ENCODE peak calls at places on chromosome 7, in ten cellular contexts. One of them, this sample, is unnamed.

GRCh38 chr7:95684037-95684436 is 87.7 kb upstream of the PDK4 start:
- DNase-seq in Calu3: no peak
- DNase-seq in mesothelial cell of epicardium: no peak
- DNase-seq in lower leg skin: no peak
- DNase-seq in neural progenitor cell: peak
- DNase-seq in OCI-LY7: no peak
- DNase-seq in lung: no peak
- DNase-seq in progenitor cell of endocrine pancreas: no peak
- DNase-seq in GM23338: peak
- DNase-seq in fibroblast of the aortic adventitia: peak
- DNase-seq in this sample: no peak

GRCh38 chr7:134885967-134886352 is 100.3 kb upstream of the AGBL3 start:
- DNase-seq in lung: no peak
- DNase-seq in Calu3: no peak
- DNase-seq in GM23338: no peak
- DNase-seq in progenitor cell of endocrine pancreas: no peak
- DNase-seq in OCI-LY7: no peak
- DNase-seq in lower leg skin: no peak
- DNase-seq in mesothelial cell of epicardium: no peak
- DNase-seq in neural progenitor cell: no peak
- DNase-seq in fibroblast of the aortic adventitia: peak
- DNase-seq in this sample: peak

GRCh38 chr7:78863248-78863647 is 590.2 kb downstream of the MAGI2 start:
- DNase-seq in lung: no peak
- DNase-seq in GM23338: peak
- DNase-seq in fibroblast of the aortic adventitia: no peak
- DNase-seq in mesothelial cell of epicardium: no peak
- DNase-seq in OCI-LY7: no peak
- DNase-seq in lower leg skin: no peak
- DNase-seq in Calu3: no peak
- DNase-seq in neural progenitor cell: peak
- DNase-seq in progenitor cell of endocrine pancreas: no peak
- DNase-seq in this sample: no peak

GRCh38 chr7:51009716-51010496 is 227.2 kb upstream of the GRB10 start:
- DNase-seq in mesothelial cell of epicardium: no peak
- DNase-seq in OCI-LY7: no peak
- DNase-seq in Calu3: no peak
- DNase-seq in progenitor cell of endocrine pancreas: no peak
- DNase-seq in lower leg skin: peak
- DNase-seq in fibroblast of the aortic adventitia: peak
- DNase-seq in lung: peak
- DNase-seq in neural progenitor cell: no peak
- DNase-seq in GM23338: no peak
- DNase-seq in this sample: no peak

GRCh38 chr7:23072043-23072442 is 33.5 kb upstream of the KLHL7 start:
- DNase-seq in Calu3: no peak
- DNase-seq in lower leg skin: no peak
- DNase-seq in fibroblast of the aortic adventitia: peak
- DNase-seq in OCI-LY7: peak
- DNase-seq in neural progenitor cell: no peak
- DNase-seq in progenitor cell of endocrine pancreas: no peak
- DNase-seq in mesothelial cell of epicardium: no peak
- DNase-seq in lung: no peak
- DNase-seq in GM23338: peak
- DNase-seq in this sample: no peak

GRCh38 chr7:70647801-70648491 is 484.0 kb upstream of the GALNT17 start:
- DNase-seq in lower leg skin: no peak
- DNase-seq in GM23338: no peak
- DNase-seq in progenitor cell of endocrine pancreas: no peak
- DNase-seq in neural progenitor cell: no peak
- DNase-seq in OCI-LY7: no peak
- DNase-seq in Calu3: no peak
- DNase-seq in mesothelial cell of epicardium: no peak
- DNase-seq in lung: no peak
- DNase-seq in fibroblast of the aortic adventitia: no peak
- DNase-seq in this sample: no peak

GRCh38 chr7:32167815-32168214 is 97.6 kb upstream of the PDE1C start:
- DNase-seq in mesothelial cell of epicardium: no peak
- DNase-seq in lung: no peak
- DNase-seq in progenitor cell of endocrine pancreas: no peak
- DNase-seq in neural progenitor cell: no peak
- DNase-seq in Calu3: no peak
- DNase-seq in lower leg skin: no peak
- DNase-seq in GM23338: no peak
- DNase-seq in fibroblast of the aortic adventitia: no peak
- DNase-seq in OCI-LY7: no peak
- DNase-seq in this sample: no peak

GRCh38 chr7:102012941-102013461 is 195.6 kb downstream of the CUX1 start:
- DNase-seq in GM23338: no peak
- DNase-seq in mesothelial cell of epicardium: no peak
- DNase-seq in Calu3: no peak
- DNase-seq in progenitor cell of endocrine pancreas: no peak
- DNase-seq in fibroblast of the aortic adventitia: peak
- DNase-seq in neural progenitor cell: no peak
- DNase-seq in lower leg skin: no peak
- DNase-seq in OCI-LY7: no peak
- DNase-seq in lung: no peak
- DNase-seq in this sample: no peak

GRCh38 chr7:99919814-99920618 is 686 bp upstream of the TRIM4 start:
- DNase-seq in fibroblast of the aortic adventitia: peak
- DNase-seq in mesothelial cell of epicardium: no peak
- DNase-seq in OCI-LY7: no peak
- DNase-seq in GM23338: no peak
- DNase-seq in Calu3: no peak
- DNase-seq in progenitor cell of endocrine pancreas: no peak
- DNase-seq in neural progenitor cell: no peak
- DNase-seq in lower leg skin: no peak
- DNase-seq in lung: no peak
- DNase-seq in this sample: no peak

GRCh38 chr7:99923200-99923599 is 3.9 kb upstream of the TRIM4 start:
- DNase-seq in fibroblast of the aortic adventitia: no peak
- DNase-seq in lower leg skin: no peak
- DNase-seq in lung: no peak
- DNase-seq in neural progenitor cell: no peak
- DNase-seq in Calu3: no peak
- DNase-seq in progenitor cell of endocrine pancreas: no peak
- DNase-seq in GM23338: no peak
- DNase-seq in mesothelial cell of epicardium: no peak
- DNase-seq in OCI-LY7: no peak
- DNase-seq in this sample: no peak

DNA sequence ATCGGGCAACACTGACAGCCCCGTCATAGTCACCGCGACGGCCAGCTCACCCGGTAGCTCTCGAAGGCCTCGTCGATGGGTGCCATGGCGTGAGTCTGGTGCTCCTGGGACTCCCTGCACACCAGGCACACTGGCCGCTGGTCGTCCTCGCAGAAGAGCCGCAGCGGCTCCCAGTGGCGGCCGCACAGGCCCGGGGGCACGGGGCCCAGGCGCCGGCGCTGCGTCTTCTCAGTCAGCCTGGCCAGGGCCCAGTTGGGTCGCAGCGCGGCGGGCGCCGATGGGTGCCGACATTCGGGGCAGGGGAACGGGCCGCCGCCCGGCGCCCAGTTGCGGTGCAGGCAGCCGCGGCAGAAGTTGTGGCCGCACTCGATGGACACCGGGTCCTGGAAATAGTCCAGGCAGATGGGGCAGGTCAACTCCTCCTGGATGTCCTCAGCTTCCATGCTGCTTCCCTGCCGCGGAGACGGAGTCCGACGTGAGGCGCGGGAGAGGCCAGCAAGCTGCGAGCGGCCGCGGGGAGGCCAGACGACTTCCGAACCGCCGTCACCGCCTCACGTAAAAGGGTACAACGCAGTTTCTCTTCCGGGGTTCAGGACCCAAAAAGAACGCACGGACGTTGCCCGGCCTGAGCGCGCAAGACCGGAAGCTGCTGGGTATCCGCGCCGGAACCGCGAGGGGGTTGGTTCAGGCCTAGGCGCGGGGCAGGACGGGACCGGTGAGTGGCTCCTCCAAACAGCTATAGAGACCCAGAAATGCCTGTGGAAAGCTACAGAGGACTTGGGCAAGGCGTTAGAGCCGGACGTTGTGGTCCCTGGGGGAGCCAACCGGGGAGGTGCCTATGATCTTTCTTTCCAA is at the start of gene TRIM4:
- DNase-seq in fibroblast of the aortic adventitia: peak
- DNase-seq in neural progenitor cell: no peak
- DNase-seq in lower leg skin: peak
- DNase-seq in progenitor cell of endocrine pancreas: peak
- DNase-seq in lung: peak
- DNase-seq in GM23338: peak
- DNase-seq in OCI-LY7: peak
- DNase-seq in mesothelial cell of epicardium: peak
- DNase-seq in Calu3: peak
- DNase-seq in this sample: peak
- TF ChIP-seq CTCF in fibroblast of the aortic adventitia: peak
- TF ChIP-seq CTCF in neural progenitor cell: no peak
- TF ChIP-seq CTCF in lower leg skin: no peak
- TF ChIP-seq CTCF in progenitor cell of endocrine pancreas: peak
- TF ChIP-seq CTCF in lung: no peak
- TF ChIP-seq CTCF in GM23338: no peak
- TF ChIP-seq CTCF in OCI-LY7: peak
- TF ChIP-seq CTCF in mesothelial cell of epicardium: no peak
- TF ChIP-seq CTCF in Calu3: no peak
- TF ChIP-seq CTCF in this sample: no peak

GRCh38 chr7:30682131-30683083 is at the start of gene CRHR2:
- DNase-seq in OCI-LY7: no peak
- DNase-seq in neural progenitor cell: peak
- DNase-seq in fibroblast of the aortic adventitia: no peak
- DNase-seq in lung: no peak
- DNase-seq in mesothelial cell of epicardium: peak
- DNase-seq in lower leg skin: no peak
- DNase-seq in Calu3: no peak
- DNase-seq in progenitor cell of endocrine pancreas: peak
- DNase-seq in GM23338: peak
- DNase-seq in this sample: no peak
- TF ChIP-seq CTCF in OCI-LY7: peak
- TF ChIP-seq CTCF in neural progenitor cell: peak
- TF ChIP-seq CTCF in fibroblast of the aortic adventitia: no peak
- TF ChIP-seq CTCF in lung: peak
- TF ChIP-seq CTCF in mesothelial cell of epicardium: peak
- TF ChIP-seq CTCF in lower leg skin: no peak
- TF ChIP-seq CTCF in Calu3: peak
- TF ChIP-seq CTCF in progenitor cell of endocrine pancreas: peak
- TF ChIP-seq CTCF in GM23338: peak
- TF ChIP-seq CTCF in this sample: no peak

GRCh38 chr7:100572281-100572948 is 1.3 kb downstream of the SAP25 start:
- DNase-seq in progenitor cell of endocrine pancreas: no peak
- DNase-seq in GM23338: no peak
- DNase-seq in lung: no peak
- DNase-seq in lower leg skin: no peak
- DNase-seq in mesothelial cell of epicardium: no peak
- DNase-seq in Calu3: no peak
- DNase-seq in fibroblast of the aortic adventitia: no peak
- DNase-seq in neural progenitor cell: no peak
- DNase-seq in OCI-LY7: no peak
- DNase-seq in this sample: no peak

GRCh38 chr7:100568936-100569844 is 4.5 kb downstream of the SAP25 start:
- DNase-seq in fibroblast of the aortic adventitia: no peak
- DNase-seq in neural progenitor cell: peak
- DNase-seq in lower leg skin: peak
- DNase-seq in Calu3: peak
- DNase-seq in GM23338: peak
- DNase-seq in mesothelial cell of epicardium: no peak
- DNase-seq in OCI-LY7: peak
- DNase-seq in lung: peak
- DNase-seq in progenitor cell of endocrine pancreas: peak
- DNase-seq in this sample: peak

GRCh38 chr7:100572949-100573675 is 588 bp downstream of the SAP25 start:
- DNase-seq in progenitor cell of endocrine pancreas: no peak
- DNase-seq in lower leg skin: no peak
- DNase-seq in fibroblast of the aortic adventitia: no peak
- DNase-seq in mesothelial cell of epicardium: no peak
- DNase-seq in lung: no peak
- DNase-seq in OCI-LY7: no peak
- DNase-seq in Calu3: no peak
- DNase-seq in GM23338: no peak
- DNase-seq in neural progenitor cell: no peak
- DNase-seq in this sample: no peak

GRCh38 chr7:100571829-100572116 is 1.9 kb downstream of the SAP25 start:
- DNase-seq in progenitor cell of endocrine pancreas: no peak
- DNase-seq in OCI-LY7: no peak
- DNase-seq in mesothelial cell of epicardium: no peak
- DNase-seq in lung: no peak
- DNase-seq in fibroblast of the aortic adventitia: no peak
- DNase-seq in neural progenitor cell: no peak
- DNase-seq in lower leg skin: no peak
- DNase-seq in GM23338: peak
- DNase-seq in Calu3: no peak
- DNase-seq in this sample: no peak

DNA sequence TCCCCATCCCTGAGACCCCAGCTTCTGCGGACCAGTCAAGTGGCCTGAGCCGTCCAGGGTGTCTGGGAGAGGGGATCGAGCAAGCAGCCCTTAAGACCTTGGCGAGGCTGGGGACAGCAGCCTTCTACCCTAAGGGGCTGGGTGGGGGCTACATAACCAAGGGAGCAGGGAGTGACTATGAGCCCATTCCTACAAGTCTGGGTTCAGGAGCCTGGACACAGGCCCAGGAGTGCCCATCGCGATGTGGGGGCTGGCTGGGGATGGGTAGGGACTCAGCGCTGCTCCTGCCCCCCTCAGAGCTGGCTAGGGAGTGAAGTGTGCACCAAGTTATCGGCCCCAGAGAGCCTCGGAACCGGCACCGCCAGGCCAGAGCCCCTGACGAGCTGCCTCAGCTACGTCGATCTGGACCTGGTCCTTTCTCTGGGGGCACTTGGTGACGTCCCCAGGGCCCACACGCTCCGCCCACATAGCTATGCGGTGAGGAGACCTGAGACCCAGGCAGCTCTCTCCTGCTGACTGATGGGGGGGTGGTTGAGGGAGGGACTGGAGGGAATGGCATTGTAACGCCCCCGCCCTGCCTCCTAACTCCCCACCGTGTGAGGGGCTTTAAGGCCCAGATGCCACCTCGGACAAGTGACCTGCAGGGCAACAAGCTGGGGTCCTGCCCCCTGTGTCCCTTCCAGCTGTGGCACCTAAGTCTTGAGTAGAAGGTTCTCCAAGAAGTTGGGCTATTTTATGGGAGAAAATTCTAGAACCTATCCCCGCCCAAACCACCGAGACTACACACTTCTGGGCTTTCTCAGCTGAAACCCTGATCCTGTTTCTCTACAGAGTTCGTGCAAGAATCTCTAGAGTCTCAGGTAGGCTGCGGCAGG is 2.5 kb downstream of the SAP25 start:
- DNase-seq in neural progenitor cell: peak
- DNase-seq in fibroblast of the aortic adventitia: no peak
- DNase-seq in mesothelial cell of epicardium: peak
- DNase-seq in progenitor cell of endocrine pancreas: no peak
- DNase-seq in Calu3: no peak
- DNase-seq in lower leg skin: no peak
- DNase-seq in lung: no peak
- DNase-seq in OCI-LY7: no peak
- DNase-seq in GM23338: peak
- DNase-seq in this sample: no peak
- TF ChIP-seq CTCF in neural progenitor cell: no peak
- TF ChIP-seq CTCF in fibroblast of the aortic adventitia: no peak
- TF ChIP-seq CTCF in mesothelial cell of epicardium: no peak
- TF ChIP-seq CTCF in progenitor cell of endocrine pancreas: no peak
- TF ChIP-seq CTCF in Calu3: no peak
- TF ChIP-seq CTCF in lower leg skin: no peak
- TF ChIP-seq CTCF in lung: no peak
- TF ChIP-seq CTCF in OCI-LY7: no peak
- TF ChIP-seq CTCF in GM23338: no peak
- TF ChIP-seq CTCF in this sample: no peak

GRCh38 chr7:29239638-29240037 is 45.1 kb downstream of the CHN2 start:
- DNase-seq in GM23338: peak
- DNase-seq in neural progenitor cell: peak
- DNase-seq in mesothelial cell of epicardium: no peak
- DNase-seq in progenitor cell of endocrine pancreas: no peak
- DNase-seq in OCI-LY7: no peak
- DNase-seq in fibroblast of the aortic adventitia: peak
- DNase-seq in Calu3: peak
- DNase-seq in lower leg skin: no peak
- DNase-seq in lung: no peak
- DNase-seq in this sample: no peak
- TF ChIP-seq CTCF in GM23338: peak
- TF ChIP-seq CTCF in neural progenitor cell: peak
- TF ChIP-seq CTCF in mesothelial cell of epicardium: no peak
- TF ChIP-seq CTCF in progenitor cell of endocrine pancreas: peak
- TF ChIP-seq CTCF in OCI-LY7: peak
- TF ChIP-seq CTCF in fibroblast of the aortic adventitia: peak
- TF ChIP-seq CTCF in Calu3: peak
- TF ChIP-seq CTCF in lower leg skin: no peak
- TF ChIP-seq CTCF in lung: no peak
- TF ChIP-seq CTCF in this sample: peak